ENCODE peak calls at places on chromosomes 13 and 19, in five cellular contexts. T, Y, K, G and O are unnamed samples.

GRCh38 chr13:43368003-43368402 is 344.6 kb downstream of the DNAJC15 start:
- DNase-seq in T (no peak), Y (no peak), K (no peak), G (no peak), O (no peak)

GRCh38 chr19:17943284-17944221 is 10.7 kb downstream of the CCDC124 start:
- DNase-seq in T (no peak), Y (no peak), K (no peak), G (peak; percentile 18), O (no peak)

GRCh38 chr13:110415669-110416068 is 108.6 kb downstream of the COL4A2 start:
- DNase-seq in T (peak; percentile 46), Y (no peak), K (peak; percentile 34), G (no peak), O (no peak)

GRCh38 chr13:49185264-49185663 is 34.9 kb upstream of the MLNR start:
- DNase-seq in T (no peak), Y (no peak), K (no peak), G (no peak), O (no peak)

GRCh38 chr19:12666305-12667048 is at the start of the genes MAN2B1 and WDR83:
- DNase-seq in T (peak; percentile 77), Y (peak; percentile 61), K (peak; percentile 76), G (peak; percentile 91), O (peak; percentile 81)

GRCh38 chr19:48491793-48492123 is 19.9 kb downstream of the LMTK3 start:
- DNase-seq in T (peak; percentile 60), Y (no peak), K (no peak), G (peak; percentile 48), O (no peak)

GRCh38 chr13:46633416-46633815 is 80.4 kb downstream of the LRCH1 start:
- DNase-seq in T (no peak), Y (no peak), K (no peak), G (no peak), O (no peak)

GRCh38 chr13:64928704-64929499 is 2301.2 kb downstream of the PCDH9 start:
- DNase-seq in T (no peak), Y (no peak), K (no peak), G (no peak), O (no peak)

GRCh38 chr13:21075303-21076264 is 14.2 kb upstream of the LATS2 start:
- DNase-seq in T (no peak), Y (no peak), K (peak; percentile 41), G (peak; percentile 34), O (no peak)

GRCh38 chr19:44851427-44851826 is 5.3 kb downstream of the NECTIN2 start:
- DNase-seq in T (no peak), Y (no peak), K (no peak), G (no peak), O (no peak)

GRCh38 chr13:49858183-49858856 is 65.8 kb upstream of the KPNA3 start:
- DNase-seq in T (no peak), Y (no peak), K (no peak), G (no peak), O (no peak)

GRCh38 chr19:57946316-57946715 is 1.2 kb downstream of the ZNF256 start:
- DNase-seq in T (no peak), Y (no peak), K (no peak), G (no peak), O (no peak)
- H3K9me3 ChIP-seq in T (peaks cover 10% of the 10 kb centered on the region), Y (peaks cover 53% of the 10 kb centered on the region), K (no peaks in the 10 kb centered on the region), G (no peaks in the 10 kb centered on the region), O (peaks cover 20% of the 10 kb centered on the region)

GRCh38 chr19:11338569-11339253 is 746 bp downstream of the RAB3D start:
- DNase-seq in T (no peak), Y (no peak), K (no peak), G (no peak), O (no peak)

GRCh38 chr19:11346104-11346940 is at the start of the genes CCDC159 and TMEM205:
- DNase-seq in T (peak; percentile 99), Y (peak; percentile 99), K (peak; percentile 99), G (peak; percentile 100), O (peak; percentile 92)

GRCh38 chr19:11345122-11345752 is 831 bp downstream of the TMEM205 start:
- DNase-seq in T (no peak), Y (no peak), K (no peak), G (no peak), O (no peak)

GRCh38 chr19:11339254-11340098 is at the start of gene RAB3D:
- DNase-seq in T (peak; percentile 96), Y (peak; percentile 60), K (peak; percentile 96), G (peak; percentile 97), O (peak; percentile 30)

GRCh38 chr19:11342429-11342828 is 3.0 kb upstream of the RAB3D start:
- DNase-seq in T (no peak), Y (no peak), K (no peak), G (no peak), O (no peak)
- H3K9me3 ChIP-seq in T (no peaks in the 10 kb centered on the region), Y (no peaks in the 10 kb centered on the region), K (no peaks in the 10 kb centered on the region), G (no peaks in the 10 kb centered on the region), O (no peaks in the 10 kb centered on the region)

DNA sequence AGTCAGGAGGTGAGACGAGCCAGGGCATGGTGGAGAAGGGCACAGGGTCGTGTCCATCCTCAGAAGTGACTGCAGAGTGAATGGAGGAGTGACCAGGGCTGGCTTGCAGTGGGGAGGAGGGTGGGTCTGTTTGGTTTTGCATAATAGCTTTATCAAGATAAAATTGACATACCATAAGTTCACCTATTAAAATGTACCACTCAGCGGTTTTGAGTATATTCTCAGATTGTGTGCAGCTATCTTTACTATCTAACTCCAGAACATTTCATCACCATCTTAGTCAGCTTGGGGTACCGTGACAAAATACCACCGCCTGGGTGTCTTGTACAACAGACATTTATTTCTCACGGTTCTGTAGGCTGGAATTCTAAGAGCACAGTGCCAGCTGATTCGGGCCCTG is 13.2 kb downstream of the ZNF8 start:
- DNase-seq in T (no peak), Y (no peak), K (no peak), G (no peak), O (no peak)
- H3K9me3 ChIP-seq in T (no peaks in the 10 kb centered on the region), Y (peaks cover 29% of the 10 kb centered on the region), K (no peaks in the 10 kb centered on the region), G (no peaks in the 10 kb centered on the region), O (peaks cover 13% of the 10 kb centered on the region)

GRCh38 chr19:57746580-57747471 is at the start of gene ZNF776:
- DNase-seq in T (peak; percentile 84), Y (peak; percentile 69), K (peak; percentile 92), G (peak; percentile 93), O (peak; percentile 46)

GRCh38 chr19:57747472-57747807 is 825 bp downstream of the ZNF776 start:
- DNase-seq in T (no peak), Y (no peak), K (no peak), G (no peak), O (no peak)

DNA sequence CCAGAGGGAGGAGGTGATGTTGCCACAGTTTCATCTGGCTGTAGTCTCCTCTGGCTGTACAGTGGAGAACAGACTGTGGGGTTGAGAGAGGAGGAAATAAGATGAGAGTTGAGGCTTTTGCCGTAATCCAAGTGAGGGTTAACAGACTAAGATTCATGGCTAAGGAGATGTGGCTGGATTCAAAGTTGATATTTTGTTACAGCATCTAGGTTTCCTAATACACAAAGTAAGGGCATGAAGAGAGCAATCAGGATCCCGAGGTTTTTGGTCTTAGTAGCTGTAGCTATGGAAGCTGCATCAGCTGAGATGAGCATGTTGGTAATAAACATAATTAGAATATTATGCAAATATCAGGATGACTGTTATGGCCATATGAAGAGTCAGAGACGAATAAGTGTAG is 1.4 kb downstream of the ZNF776 start:
- DNase-seq in T (no peak), Y (no peak), K (no peak), G (no peak), O (no peak)
- H3K9me3 ChIP-seq in T (no peaks in the 10 kb centered on the region), Y (peaks cover 51% of the 10 kb centered on the region), K (peaks cover 2% of the 10 kb centered on the region), G (no peaks in the 10 kb centered on the region), O (peaks cover 38% of the 10 kb centered on the region)

DNA sequence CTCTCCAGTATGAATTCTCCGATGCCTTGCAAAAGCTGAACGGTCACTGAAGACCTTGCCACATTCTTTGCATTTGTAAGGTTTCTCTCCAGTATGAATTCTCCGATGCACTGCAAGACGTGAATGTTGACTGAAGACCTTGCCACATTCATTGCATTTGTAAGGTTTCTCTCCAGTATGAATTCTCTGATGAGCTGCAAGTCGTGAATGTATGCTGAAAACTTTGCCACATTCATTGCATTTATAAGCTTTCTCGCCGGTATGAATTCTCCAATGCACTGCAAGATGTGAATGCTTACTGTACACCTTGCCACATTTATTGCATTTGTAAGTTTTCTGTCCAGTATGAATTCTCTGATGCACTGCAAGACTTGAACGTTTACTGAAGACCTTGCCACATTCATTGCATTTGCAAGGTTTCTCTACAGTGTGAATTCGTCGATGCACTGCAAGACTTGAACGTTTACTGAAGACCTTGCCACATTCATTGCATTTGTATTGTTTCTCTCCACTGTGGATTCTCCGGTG is 20.0 kb upstream of the ZNF841 start:
- DNase-seq in T (no peak), Y (no peak), K (no peak), G (no peak), O (no peak)
- H3K9me3 ChIP-seq in T (peaks cover 42% of the 10 kb centered on the region), Y (peaks cover 99% of the 10 kb centered on the region), K (peaks cover 59% of the 10 kb centered on the region), G (peaks cover 36% of the 10 kb centered on the region), O (peaks cover 63% of the 10 kb centered on the region)

DNA sequence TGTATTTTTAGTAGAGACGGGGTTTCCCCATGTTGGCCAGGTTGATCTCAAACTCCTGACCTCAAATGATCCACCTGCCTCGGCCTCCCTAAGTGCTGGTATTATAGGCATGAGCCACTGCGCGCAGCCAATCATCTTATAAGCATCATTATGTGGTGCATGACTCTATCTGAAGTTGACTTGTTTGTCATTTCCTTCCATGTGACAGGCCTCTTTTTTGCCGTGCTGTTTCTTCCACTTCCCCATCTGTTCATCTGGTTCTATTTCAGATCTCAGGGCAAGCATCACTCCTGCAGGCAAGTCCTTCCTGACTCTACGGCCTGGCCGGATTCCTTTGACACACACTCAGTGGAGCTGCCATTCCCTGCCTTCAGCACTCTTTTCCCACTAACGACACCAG is 15.2 kb downstream of the COL5A3 start:
- DNase-seq in T (no peak), Y (no peak), K (no peak), G (no peak), O (no peak)
- H3K9me3 ChIP-seq in T (no peaks in the 10 kb centered on the region), Y (no peaks in the 10 kb centered on the region), K (no peaks in the 10 kb centered on the region), G (no peaks in the 10 kb centered on the region), O (no peaks in the 10 kb centered on the region)

DNA sequence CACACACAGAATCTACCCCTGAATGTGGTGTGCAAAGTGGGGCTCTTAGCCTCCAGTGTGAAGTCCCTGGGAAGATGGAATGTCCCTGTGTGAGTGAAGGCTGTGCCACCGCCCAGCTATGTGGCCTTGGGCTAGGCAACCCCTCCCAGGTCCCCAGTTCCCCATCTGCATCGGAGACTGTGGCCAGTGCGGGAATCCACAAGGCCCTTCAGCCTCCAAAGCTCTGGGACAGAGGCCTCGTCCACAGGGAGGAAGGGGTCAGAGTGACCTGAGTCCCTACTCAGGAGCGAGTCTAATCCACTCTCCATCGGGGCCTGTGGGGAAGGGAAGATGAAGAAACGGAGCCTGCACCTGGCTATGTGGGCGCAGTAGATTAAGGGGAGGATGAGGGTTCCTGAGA is 19.3 kb upstream of the KIR3DL3 start:
- DNase-seq in T (no peak), Y (no peak), K (no peak), G (no peak), O (no peak)
- H3K9me3 ChIP-seq in T (peaks cover 3% of the 10 kb centered on the region), Y (no peaks in the 10 kb centered on the region), K (no peaks in the 10 kb centered on the region), G (no peaks in the 10 kb centered on the region), O (no peaks in the 10 kb centered on the region)

DNA sequence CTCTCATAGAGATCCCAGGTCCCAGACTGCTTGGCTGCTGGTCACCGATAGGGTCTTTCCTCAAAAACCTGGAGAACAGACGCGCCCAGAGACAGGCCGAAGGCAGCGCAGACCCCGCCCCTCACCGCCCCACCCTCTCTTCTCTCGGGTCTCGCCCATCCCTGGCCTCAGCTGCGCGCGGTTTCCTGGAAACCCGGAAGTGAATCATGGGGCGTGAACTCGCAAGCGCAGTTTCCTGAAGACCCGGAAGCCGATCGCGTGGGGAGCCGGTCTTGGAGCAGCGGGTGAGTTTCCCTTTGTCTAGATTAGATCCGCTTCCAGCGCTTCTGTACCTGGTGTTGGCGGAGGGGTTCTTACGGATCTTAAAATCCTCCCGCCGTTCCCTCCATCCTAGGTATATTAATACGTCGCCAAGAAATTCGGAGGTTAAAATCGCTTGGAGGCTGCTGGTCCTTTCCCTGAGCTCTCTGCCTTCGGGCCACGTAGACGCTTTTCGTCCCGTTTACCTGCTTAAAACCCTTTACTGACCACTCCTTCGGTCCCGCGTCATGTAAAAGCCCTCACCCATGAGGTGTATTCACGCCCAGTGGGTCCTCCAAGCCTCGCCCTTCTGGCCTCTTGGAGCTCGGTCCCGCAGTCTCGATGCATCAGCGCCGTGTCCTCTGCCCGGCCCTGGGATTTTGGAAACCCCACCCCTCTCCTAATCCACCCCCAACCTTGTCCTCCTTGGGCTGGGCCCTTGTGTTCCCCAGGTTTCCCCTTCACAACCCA is at the start of gene ZNF578:
- DNase-seq in T (peak; percentile 98), Y (peak; percentile 27), K (peak; percentile 89), G (peak; percentile 81), O (peak; percentile 23)
- H3K9me3 ChIP-seq in T (peaks cover 4% of the 10 kb centered on the region), Y (peaks cover 94% of the 10 kb centered on the region), K (peaks cover 7% of the 10 kb centered on the region), G (no peaks in the 10 kb centered on the region), O (peaks cover 15% of the 10 kb centered on the region)